ENCODE peak calls at places on chromosome 5, in four cellular contexts. B, O, X and J are unnamed samples.

GRCh38 chr5:38681024-38681805 is 124.8 kb upstream of the LIFR start:
- DNase-seq in B (no peak), O (no peak), X (no peak), J (no peak)

GRCh38 chr5:178367351-178368120 is 134.9 kb upstream of the PHYKPL start:
- DNase-seq in B (no peak), O (no peak), X (no peak), J (no peak)

GRCh38 chr5:170640731-170641588 is 137.1 kb downstream of the KCNIP1 start:
- DNase-seq in B (no peak), O (no peak), X (no peak), J (no peak)

GRCh38 chr5:83562817-83563557 is 91.4 kb downstream of the VCAN start:
- DNase-seq in B (no peak), O (no peak), X (no peak), J (peak; percentile 56)

GRCh38 chr5:106634375-106634774 is 1036.4 kb downstream of the EFNA5 start:
- DNase-seq in B (no peak), O (no peak), X (no peak), J (no peak)

GRCh38 chr5:115068239-115069086 is 101.2 kb downstream of the TRIM36 start:
- DNase-seq in B (no peak), O (peak; percentile 57), X (no peak), J (peak; percentile 73)

GRCh38 chr5:142576303-142576702 is 109.6 kb downstream of the FGF1 start:
- DNase-seq in B (no peak), O (no peak), X (no peak), J (no peak)

GRCh38 chr5:168778536-168778935 is 199.4 kb upstream of the PANK3 start:
- DNase-seq in B (no peak), O (no peak), X (no peak), J (no peak)

GRCh38 chr5:115415143-115415491 is 118.7 kb upstream of the CCDC112 start:
- DNase-seq in B (no peak), O (no peak), X (no peak), J (peak; percentile 39)

GRCh38 chr5:73558950-73559349 is 6.5 kb downstream of the ANKRA2 start:
- DNase-seq in B (no peak), O (no peak), X (no peak), J (peak; percentile 36)

GRCh38 chr5:107436276-107436675 is 234.5 kb downstream of the EFNA5 start:
- DNase-seq in B (no peak), O (no peak), X (no peak), J (no peak)

GRCh38 chr5:57681942-57682341 is 199.3 kb upstream of the ACTBL2 start:
- DNase-seq in B (no peak), O (no peak), X (no peak), J (no peak)

GRCh38 chr5:6686916-6687409 is 26.3 kb upstream of the TENT4A start:
- DNase-seq in B (no peak), O (no peak), X (peak; percentile 36), J (peak; percentile 42)

GRCh38 chr5:149792963-149793362 is 62.9 kb downstream of the PPARGC1B start:
- DNase-seq in B (no peak), O (no peak), X (no peak), J (no peak)
- TF ChIP-seq SUZ12 in B (no peak), O (no peak), X (no peak), J (no peak)

GRCh38 chr5:35665066-35665465 is 47.4 kb downstream of the SPEF2 start:
- DNase-seq in B (no peak), O (no peak), X (no peak), J (no peak)
- TF ChIP-seq SUZ12 in B (no peak), O (no peak), X (no peak), J (no peak)

GRCh38 chr5:128084228-128085167 is 932 bp downstream of the SLC12A2 start:
- DNase-seq in B (peak; percentile 30), O (no peak), X (no peak), J (no peak)
- TF ChIP-seq SUZ12 in B (no peak), O (no peak), X (no peak), J (no peak)

DNA sequence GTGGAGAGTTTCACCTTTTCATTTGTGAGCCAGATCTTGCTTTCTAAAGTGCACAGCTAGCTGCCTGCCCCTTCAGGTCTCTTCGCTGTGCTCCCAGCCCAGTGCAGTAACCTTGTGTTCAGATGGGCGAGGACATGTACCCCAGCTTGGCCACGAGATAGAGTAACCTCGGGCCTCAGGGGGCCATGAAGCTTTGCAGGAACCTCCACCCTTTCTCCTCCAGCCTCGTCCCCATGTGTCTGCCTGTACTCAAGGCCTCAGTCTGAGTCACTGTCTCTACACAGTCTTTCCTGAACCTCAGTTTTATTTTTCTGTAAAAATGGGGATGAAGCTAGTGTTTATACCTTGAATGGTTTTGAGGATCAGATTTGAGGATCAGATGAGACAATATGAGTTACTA is 37.9 kb downstream of the ERGIC1 start:
- DNase-seq in B (no peak), O (no peak), X (no peak), J (no peak)
- TF ChIP-seq SUZ12 in B (no peak), O (no peak), X (no peak), J (no peak)

GRCh38 chr5:125044491-125045282 is 298.2 kb upstream of the ZNF608 start:
- DNase-seq in B (no peak), O (no peak), X (no peak), J (no peak)
- TF ChIP-seq SUZ12 in B (no peak), O (no peak), X (no peak), J (no peak)

DNA sequence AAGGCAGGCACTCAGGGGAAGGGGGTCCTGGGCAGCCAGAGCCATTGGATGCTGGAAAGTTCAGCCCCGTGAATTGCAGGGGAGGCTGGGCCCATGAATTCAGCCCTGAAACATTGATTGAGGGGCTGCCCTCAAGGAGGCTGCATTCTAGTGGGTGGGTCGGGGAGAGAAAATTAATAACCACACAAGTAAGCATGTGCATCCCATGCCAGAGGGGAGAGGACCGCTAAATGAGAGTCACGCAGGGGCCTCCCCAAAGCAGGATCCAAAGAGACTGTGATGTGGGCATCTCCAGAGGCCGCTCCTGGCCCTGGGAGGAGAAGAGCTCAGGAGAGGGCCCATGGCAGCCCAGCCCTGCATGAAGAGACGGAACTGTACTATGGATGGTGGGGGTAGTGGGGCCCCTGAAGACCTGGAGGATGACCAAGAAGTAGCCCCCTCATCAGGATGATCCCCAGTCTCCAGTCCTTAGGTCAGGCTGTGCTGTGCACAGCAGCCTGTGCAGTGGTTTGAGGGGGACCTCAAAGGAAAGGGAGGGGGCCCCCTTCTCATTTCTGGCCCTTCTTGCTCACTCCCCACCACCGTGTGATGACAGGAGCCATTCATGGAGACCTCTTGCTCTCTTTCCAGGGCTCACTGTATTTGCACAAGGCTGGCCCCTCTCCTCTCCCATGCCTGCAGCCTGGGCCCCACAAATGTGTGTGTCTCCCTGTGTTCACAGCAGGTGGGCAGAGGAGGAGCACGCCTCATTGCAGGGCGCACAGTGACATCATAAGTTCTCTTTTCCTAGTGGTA is 233.6 kb upstream of the IRX1 start:
- DNase-seq in B (no peak), O (no peak), X (no peak), J (no peak)
- TF ChIP-seq SUZ12 in B (no peak), O (no peak), X (no peak), J (no peak)

GRCh38 chr5:766666-767431 is 17.7 kb downstream of the ZDHHC11B start:
- DNase-seq in B (no peak), O (no peak), X (no peak), J (no peak)
- TF ChIP-seq SUZ12 in B (no peak), O (no peak), X (no peak), J (no peak)

GRCh38 chr5:130331332-130331731 is 427.1 kb downstream of the CHSY3 start:
- DNase-seq in B (no peak), O (no peak), X (no peak), J (no peak)

GRCh38 chr5:130335116-130335515 is 430.9 kb downstream of the CHSY3 start:
- DNase-seq in B (no peak), O (no peak), X (no peak), J (no peak)

GRCh38 chr5:130337179-130337888 is 433.1 kb downstream of the CHSY3 start:
- DNase-seq in B (no peak), O (no peak), X (no peak), J (no peak)

DNA sequence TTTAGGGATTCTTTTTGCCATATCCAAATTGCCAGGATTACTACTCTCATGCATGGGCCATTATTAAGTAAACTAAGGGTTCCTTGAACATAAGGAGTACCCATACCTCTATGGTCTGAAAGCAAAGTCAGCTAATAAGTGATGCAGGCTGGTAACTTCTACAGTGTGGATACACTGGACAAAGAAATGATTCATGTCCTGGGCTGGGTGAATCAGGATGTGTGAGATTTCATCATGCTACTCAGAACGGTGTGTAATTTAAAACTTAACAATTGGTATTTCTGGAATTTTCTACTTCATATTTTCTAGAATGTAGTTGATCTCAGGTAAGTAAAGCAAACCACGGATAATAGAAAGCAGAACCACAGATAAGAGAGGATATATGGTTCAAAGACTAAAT is 428.8 kb downstream of the CHSY3 start:
- DNase-seq in B (no peak), O (no peak), X (no peak), J (no peak)
- TF ChIP-seq SUZ12 in B (no peak), O (no peak), X (no peak), J (no peak)

DNA sequence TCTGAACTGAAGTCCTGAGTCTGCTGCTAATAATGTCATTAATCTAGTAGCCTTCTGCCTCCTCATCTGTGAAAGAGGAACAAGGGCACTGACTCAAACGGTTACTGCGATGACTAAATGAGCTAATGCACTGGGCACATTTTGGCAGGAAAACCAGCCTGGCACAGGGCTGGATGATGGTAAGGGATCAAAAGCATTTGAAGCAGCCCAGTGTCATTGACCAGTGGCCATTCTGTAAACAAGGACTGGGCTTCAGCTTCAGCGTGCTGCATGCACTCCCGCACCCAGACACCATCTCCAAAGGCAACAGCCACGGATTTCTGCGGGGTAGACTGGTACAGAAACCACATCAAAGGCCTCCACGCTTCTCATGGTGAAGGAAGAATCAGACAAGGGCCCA is 8.0 kb downstream of the GCNT4 start:
- DNase-seq in B (no peak), O (peak; percentile 25), X (no peak), J (no peak)
- TF ChIP-seq SUZ12 in B (no peak), O (no peak), X (no peak), J (no peak)

DNA sequence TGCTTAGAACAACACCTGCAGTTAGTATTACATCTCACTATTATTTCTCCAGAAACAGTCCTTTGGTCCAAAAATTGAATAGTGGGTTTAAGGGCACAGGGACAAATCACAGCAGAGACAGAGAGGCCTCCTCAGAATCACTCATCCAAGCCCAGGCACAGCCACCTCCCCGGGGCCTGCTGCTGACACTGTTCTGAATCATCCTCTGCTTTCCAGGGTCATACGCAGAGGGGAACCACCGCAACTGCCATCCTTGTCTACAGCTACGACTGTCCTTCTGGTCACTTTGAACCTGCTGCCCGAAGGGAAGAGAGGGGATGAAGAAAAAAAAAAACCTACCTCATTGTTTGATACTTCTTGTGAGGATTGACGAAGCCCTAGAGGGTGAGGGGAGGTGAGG is 35.3 kb upstream of the MAN2A1 start:
- DNase-seq in B (no peak), O (no peak), X (no peak), J (no peak)
- TF ChIP-seq SUZ12 in B (no peak), O (no peak), X (no peak), J (no peak)